ENCODE peak calls at places on chromosome 9, in six cellular contexts. One of them, this sample, is unnamed.
A peak's percentile ranks its signal among the peaks of the same experiment; 100 is the strongest.

GRCh38 chr9:137064027-137064879 is 6.1 kb downstream of the SAPCD2 start:
- DNase-seq in naive thymus-derived CD4-positive, alpha-beta T cell: peak; percentile 67
- DNase-seq in cardiac muscle cell: peak; percentile 58
- DNase-seq in upper lobe of right lung: peak; percentile 87
- DNase-seq in A549: no peak
- DNase-seq in brain microvascular endothelial cell: no peak
- DNase-seq in this sample: peak; percentile 80

GRCh38 chr9:4297151-4297794 is 2.6 kb downstream of the GLIS3 start:
- DNase-seq in upper lobe of right lung: peak; percentile 86
- DNase-seq in naive thymus-derived CD4-positive, alpha-beta T cell: peak; percentile 29
- DNase-seq in A549: peak; percentile 87
- DNase-seq in cardiac muscle cell: peak; percentile 90
- DNase-seq in brain microvascular endothelial cell: peak; percentile 88
- DNase-seq in this sample: peak; percentile 48

GRCh38 chr9:16899611-16900010 is 29.1 kb upstream of the BNC2 start:
- DNase-seq in cardiac muscle cell: no peak
- DNase-seq in naive thymus-derived CD4-positive, alpha-beta T cell: no peak
- DNase-seq in upper lobe of right lung: no peak
- DNase-seq in A549: no peak
- DNase-seq in brain microvascular endothelial cell: peak; percentile 21
- DNase-seq in this sample: no peak

GRCh38 chr9:71680189-71680983 is 87.9 kb downstream of the CEMIP2 start:
- DNase-seq in brain microvascular endothelial cell: peak; percentile 40
- DNase-seq in A549: peak; percentile 21
- DNase-seq in cardiac muscle cell: peak; percentile 54
- DNase-seq in naive thymus-derived CD4-positive, alpha-beta T cell: no peak
- DNase-seq in upper lobe of right lung: no peak
- DNase-seq in this sample: no peak

GRCh38 chr9:119114681-119115080 is 254.6 kb downstream of the BRINP1 start:
- DNase-seq in brain microvascular endothelial cell: no peak
- DNase-seq in A549: no peak
- DNase-seq in upper lobe of right lung: no peak
- DNase-seq in cardiac muscle cell: no peak
- DNase-seq in naive thymus-derived CD4-positive, alpha-beta T cell: no peak
- DNase-seq in this sample: no peak

GRCh38 chr9:132243156-132244074 is 81.6 kb downstream of the NTNG2 start:
- DNase-seq in cardiac muscle cell: no peak
- DNase-seq in brain microvascular endothelial cell: no peak
- DNase-seq in naive thymus-derived CD4-positive, alpha-beta T cell: no peak
- DNase-seq in upper lobe of right lung: peak; percentile 60
- DNase-seq in A549: no peak
- DNase-seq in this sample: no peak

GRCh38 chr9:79976501-79977444 is 405.0 kb downstream of the TLE4 start:
- DNase-seq in cardiac muscle cell: no peak
- DNase-seq in brain microvascular endothelial cell: no peak
- DNase-seq in upper lobe of right lung: no peak
- DNase-seq in naive thymus-derived CD4-positive, alpha-beta T cell: no peak
- DNase-seq in A549: no peak
- DNase-seq in this sample: peak; percentile 26

GRCh38 chr9:83355024-83355444 is 183.2 kb downstream of the FRMD3 start:
- DNase-seq in cardiac muscle cell: peak; percentile 87
- DNase-seq in upper lobe of right lung: no peak
- DNase-seq in brain microvascular endothelial cell: no peak
- DNase-seq in A549: no peak
- DNase-seq in naive thymus-derived CD4-positive, alpha-beta T cell: no peak
- DNase-seq in this sample: no peak

GRCh38 chr9:18253950-18254349 is 220.0 kb upstream of the ADAMTSL1 start:
- DNase-seq in A549: no peak
- DNase-seq in brain microvascular endothelial cell: no peak
- DNase-seq in naive thymus-derived CD4-positive, alpha-beta T cell: no peak
- DNase-seq in cardiac muscle cell: no peak
- DNase-seq in upper lobe of right lung: no peak
- DNase-seq in this sample: no peak

GRCh38 chr9:137972355-137972987 is 94.9 kb downstream of the CACNA1B start:
- DNase-seq in cardiac muscle cell: no peak
- DNase-seq in A549: no peak
- DNase-seq in naive thymus-derived CD4-positive, alpha-beta T cell: no peak
- DNase-seq in upper lobe of right lung: peak; percentile 40
- DNase-seq in brain microvascular endothelial cell: no peak
- DNase-seq in this sample: no peak

GRCh38 chr9:38527507-38527906 is 92.9 kb downstream of the ANKRD18A start:
- DNase-seq in brain microvascular endothelial cell: peak; percentile 9
- DNase-seq in naive thymus-derived CD4-positive, alpha-beta T cell: no peak
- DNase-seq in cardiac muscle cell: no peak
- DNase-seq in A549: no peak
- DNase-seq in upper lobe of right lung: no peak
- DNase-seq in this sample: peak; percentile 72

GRCh38 chr9:72443855-72444254 is 77.6 kb upstream of the TMC1 start:
- DNase-seq in A549: peak; percentile 38
- DNase-seq in brain microvascular endothelial cell: no peak
- DNase-seq in upper lobe of right lung: no peak
- DNase-seq in naive thymus-derived CD4-positive, alpha-beta T cell: no peak
- DNase-seq in cardiac muscle cell: no peak
- DNase-seq in this sample: no peak

GRCh38 chr9:93677061-93677571 is 100.7 kb downstream of the PHF2 start:
- DNase-seq in cardiac muscle cell: no peak
- DNase-seq in brain microvascular endothelial cell: no peak
- DNase-seq in upper lobe of right lung: peak; percentile 48
- DNase-seq in naive thymus-derived CD4-positive, alpha-beta T cell: no peak
- DNase-seq in A549: no peak
- DNase-seq in this sample: no peak

GRCh38 chr9:92735907-92736600 is 28.6 kb downstream of the BICD2 start:
- DNase-seq in brain microvascular endothelial cell: no peak
- DNase-seq in naive thymus-derived CD4-positive, alpha-beta T cell: no peak
- DNase-seq in cardiac muscle cell: no peak
- DNase-seq in upper lobe of right lung: no peak
- DNase-seq in A549: no peak
- DNase-seq in this sample: no peak

GRCh38 chr9:89007568-89007967 is 16.3 kb downstream of the S1PR3 start:
- DNase-seq in naive thymus-derived CD4-positive, alpha-beta T cell: no peak
- DNase-seq in A549: no peak
- DNase-seq in brain microvascular endothelial cell: no peak
- DNase-seq in cardiac muscle cell: no peak
- DNase-seq in upper lobe of right lung: no peak
- DNase-seq in this sample: no peak

GRCh38 chr9:91071185-91071990 is 269.8 kb downstream of the SYK start:
- DNase-seq in naive thymus-derived CD4-positive, alpha-beta T cell: no peak
- DNase-seq in cardiac muscle cell: peak; percentile 65
- DNase-seq in brain microvascular endothelial cell: peak; percentile 96
- DNase-seq in upper lobe of right lung: no peak
- DNase-seq in A549: no peak
- DNase-seq in this sample: no peak

GRCh38 chr9:109907400-109907799 is 127.4 kb downstream of the PALM2AKAP2 start:
- DNase-seq in naive thymus-derived CD4-positive, alpha-beta T cell: no peak
- DNase-seq in brain microvascular endothelial cell: no peak
- DNase-seq in upper lobe of right lung: no peak
- DNase-seq in cardiac muscle cell: peak; percentile 66
- DNase-seq in A549: no peak
- DNase-seq in this sample: no peak

GRCh38 chr9:14730367-14730958 is 7.9 kb upstream of the CER1 start:
- DNase-seq in naive thymus-derived CD4-positive, alpha-beta T cell: no peak
- DNase-seq in A549: no peak
- DNase-seq in cardiac muscle cell: no peak
- DNase-seq in upper lobe of right lung: no peak
- DNase-seq in brain microvascular endothelial cell: no peak
- DNase-seq in this sample: no peak

GRCh38 chr9:95102001-95102433 is 215.5 kb downstream of the FANCC start:
- DNase-seq in cardiac muscle cell: no peak
- DNase-seq in A549: no peak
- DNase-seq in naive thymus-derived CD4-positive, alpha-beta T cell: no peak
- DNase-seq in brain microvascular endothelial cell: no peak
- DNase-seq in upper lobe of right lung: no peak
- DNase-seq in this sample: no peak

GRCh38 chr9:82447343-82447742 is 458.8 kb downstream of the SPATA31D1 start:
- DNase-seq in upper lobe of right lung: no peak
- DNase-seq in brain microvascular endothelial cell: no peak
- DNase-seq in cardiac muscle cell: no peak
- DNase-seq in naive thymus-derived CD4-positive, alpha-beta T cell: no peak
- DNase-seq in A549: no peak
- DNase-seq in this sample: no peak

GRCh38 chr9:15936316-15936869 is 383.6 kb downstream of the CCDC171 start:
- DNase-seq in upper lobe of right lung: no peak
- DNase-seq in A549: no peak
- DNase-seq in cardiac muscle cell: peak; percentile 59
- DNase-seq in brain microvascular endothelial cell: peak; percentile 47
- DNase-seq in naive thymus-derived CD4-positive, alpha-beta T cell: no peak
- DNase-seq in this sample: no peak

GRCh38 chr9:75914936-75915335 is 24.5 kb downstream of the PCSK5 start:
- DNase-seq in cardiac muscle cell: no peak
- DNase-seq in naive thymus-derived CD4-positive, alpha-beta T cell: no peak
- DNase-seq in A549: no peak
- DNase-seq in upper lobe of right lung: no peak
- DNase-seq in brain microvascular endothelial cell: no peak
- DNase-seq in this sample: no peak

GRCh38 chr9:75911390-75911789 is 20.9 kb downstream of the PCSK5 start:
- DNase-seq in cardiac muscle cell: no peak
- DNase-seq in A549: no peak
- DNase-seq in upper lobe of right lung: no peak
- DNase-seq in naive thymus-derived CD4-positive, alpha-beta T cell: no peak
- DNase-seq in brain microvascular endothelial cell: no peak
- DNase-seq in this sample: no peak

GRCh38 chr9:75914002-75914401 is 23.5 kb downstream of the PCSK5 start:
- DNase-seq in cardiac muscle cell: no peak
- DNase-seq in upper lobe of right lung: no peak
- DNase-seq in brain microvascular endothelial cell: no peak
- DNase-seq in A549: no peak
- DNase-seq in naive thymus-derived CD4-positive, alpha-beta T cell: no peak
- DNase-seq in this sample: no peak

GRCh38 chr9:75910716-75911115 is 20.2 kb downstream of the PCSK5 start:
- DNase-seq in naive thymus-derived CD4-positive, alpha-beta T cell: no peak
- DNase-seq in upper lobe of right lung: no peak
- DNase-seq in cardiac muscle cell: no peak
- DNase-seq in brain microvascular endothelial cell: no peak
- DNase-seq in A549: no peak
- DNase-seq in this sample: no peak

DNA sequence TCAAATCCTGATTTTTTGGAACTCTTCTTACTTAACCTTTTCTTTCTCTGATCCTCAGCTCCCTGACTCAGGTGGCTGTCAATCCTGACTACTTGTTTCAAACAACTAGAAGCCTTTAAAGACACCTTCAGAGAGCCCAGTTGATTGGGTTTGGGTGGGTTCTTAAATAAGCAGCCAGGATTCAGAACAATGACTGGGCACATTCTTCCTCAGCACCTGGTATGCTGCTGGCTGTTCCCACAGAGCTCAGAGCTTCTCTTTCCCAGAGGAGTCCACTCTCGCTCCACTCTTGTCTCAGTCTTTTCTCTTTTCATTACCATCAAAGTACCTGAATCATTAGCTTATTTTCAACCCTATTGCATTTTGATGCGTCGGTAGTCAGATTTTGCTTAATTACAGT is 22.5 kb downstream of the PCSK5 start:
- DNase-seq in upper lobe of right lung: no peak
- DNase-seq in brain microvascular endothelial cell: no peak
- DNase-seq in naive thymus-derived CD4-positive, alpha-beta T cell: no peak
- DNase-seq in cardiac muscle cell: no peak
- DNase-seq in A549: no peak
- DNase-seq in this sample: no peak
- H3K4me3 ChIP-seq in upper lobe of right lung: no peak overlapping the region
- H3K4me3 ChIP-seq in brain microvascular endothelial cell: no peak overlapping the region
- H3K4me3 ChIP-seq in naive thymus-derived CD4-positive, alpha-beta T cell: no peak overlapping the region
- H3K4me3 ChIP-seq in cardiac muscle cell: no peak overlapping the region
- H3K4me3 ChIP-seq in A549: no peak overlapping the region
- H3K4me3 ChIP-seq in this sample: no peak overlapping the region

DNA sequence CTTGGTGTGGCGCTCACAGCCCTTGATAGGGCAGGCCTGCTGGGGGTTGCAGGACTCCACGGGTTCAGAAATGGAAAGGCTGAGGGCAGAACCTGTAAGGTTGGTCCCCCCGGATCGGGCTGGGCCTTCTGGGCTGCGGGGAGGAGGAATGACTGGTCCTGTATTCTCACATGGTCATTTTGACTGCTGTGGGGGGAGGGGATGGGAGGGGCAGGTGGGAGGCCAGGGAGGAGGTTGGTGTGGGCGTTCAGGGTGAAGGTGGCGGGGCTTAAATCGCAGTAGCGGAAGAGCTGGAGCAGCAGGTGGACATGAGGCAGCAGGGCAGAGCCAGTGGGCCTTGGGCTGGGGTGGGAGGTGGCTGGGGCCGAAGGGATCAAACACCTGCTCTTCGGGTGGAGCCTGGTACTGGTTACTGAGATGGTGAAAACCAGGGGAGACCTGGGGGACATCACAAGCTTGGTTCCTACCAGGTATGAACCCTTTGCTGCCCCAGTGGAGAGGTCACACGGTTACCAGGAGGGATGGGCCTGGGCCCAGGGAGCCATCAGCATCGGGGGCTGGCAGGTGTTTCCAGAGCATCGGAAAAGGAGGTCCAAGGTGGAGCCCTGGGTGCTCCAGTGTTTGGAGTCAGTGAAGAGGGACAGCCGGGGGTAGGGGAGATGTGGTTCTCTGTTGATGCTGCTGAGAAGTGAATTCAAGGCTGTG is 1.8 kb downstream of the MRPS2 start:
- DNase-seq in naive thymus-derived CD4-positive, alpha-beta T cell: no peak
- DNase-seq in upper lobe of right lung: peak; percentile 59
- DNase-seq in cardiac muscle cell: no peak
- DNase-seq in brain microvascular endothelial cell: no peak
- DNase-seq in A549: no peak
- DNase-seq in this sample: no peak
- H3K4me3 ChIP-seq in naive thymus-derived CD4-positive, alpha-beta T cell: no peak overlapping the region
- H3K4me3 ChIP-seq in upper lobe of right lung: no peak overlapping the region
- H3K4me3 ChIP-seq in cardiac muscle cell: no peak overlapping the region
- H3K4me3 ChIP-seq in brain microvascular endothelial cell: no peak overlapping the region
- H3K4me3 ChIP-seq in A549: peak overlapping the region; percentile 100
- H3K4me3 ChIP-seq in this sample: no peak overlapping the region

GRCh38 chr9:31347082-31347617 is 1037.3 kb upstream of the ACO1 start:
- DNase-seq in A549: no peak
- DNase-seq in naive thymus-derived CD4-positive, alpha-beta T cell: peak; percentile 58
- DNase-seq in cardiac muscle cell: peak; percentile 75
- DNase-seq in brain microvascular endothelial cell: peak; percentile 6
- DNase-seq in upper lobe of right lung: no peak
- DNase-seq in this sample: no peak
- H3K4me3 ChIP-seq in A549: no peak overlapping the region
- H3K4me3 ChIP-seq in naive thymus-derived CD4-positive, alpha-beta T cell: peak overlapping the region; percentile 36
- H3K4me3 ChIP-seq in cardiac muscle cell: no peak overlapping the region
- H3K4me3 ChIP-seq in brain microvascular endothelial cell: peak overlapping the region; percentile 6
- H3K4me3 ChIP-seq in upper lobe of right lung: peak overlapping the region; percentile 23
- H3K4me3 ChIP-seq in this sample: no peak overlapping the region

GRCh38 chr9:131097259-131097947 is 1.1 kb downstream of the AIF1L start:
- DNase-seq in brain microvascular endothelial cell: no peak
- DNase-seq in naive thymus-derived CD4-positive, alpha-beta T cell: no peak
- DNase-seq in cardiac muscle cell: no peak
- DNase-seq in upper lobe of right lung: no peak
- DNase-seq in A549: no peak
- DNase-seq in this sample: no peak

GRCh38 chr9:131099088-131099611 is 2.8 kb downstream of the AIF1L start:
- DNase-seq in cardiac muscle cell: no peak
- DNase-seq in brain microvascular endothelial cell: no peak
- DNase-seq in upper lobe of right lung: no peak
- DNase-seq in A549: no peak
- DNase-seq in naive thymus-derived CD4-positive, alpha-beta T cell: no peak
- DNase-seq in this sample: no peak

GRCh38 chr9:131098391-131099087 is 2.2 kb downstream of the AIF1L start:
- DNase-seq in brain microvascular endothelial cell: no peak
- DNase-seq in cardiac muscle cell: no peak
- DNase-seq in naive thymus-derived CD4-positive, alpha-beta T cell: no peak
- DNase-seq in A549: no peak
- DNase-seq in upper lobe of right lung: no peak
- DNase-seq in this sample: no peak

GRCh38 chr9:131096490-131097258 is at the start of gene AIF1L:
- DNase-seq in naive thymus-derived CD4-positive, alpha-beta T cell: peak; percentile 11
- DNase-seq in brain microvascular endothelial cell: no peak
- DNase-seq in upper lobe of right lung: peak; percentile 73
- DNase-seq in A549: peak; percentile 41
- DNase-seq in cardiac muscle cell: no peak
- DNase-seq in this sample: peak; percentile 3

GRCh38 chr9:131097948-131098278 is 1.6 kb downstream of the AIF1L start:
- DNase-seq in cardiac muscle cell: no peak
- DNase-seq in brain microvascular endothelial cell: no peak
- DNase-seq in A549: no peak
- DNase-seq in naive thymus-derived CD4-positive, alpha-beta T cell: no peak
- DNase-seq in upper lobe of right lung: no peak
- DNase-seq in this sample: no peak
- H3K4me3 ChIP-seq in cardiac muscle cell: no peak overlapping the region
- H3K4me3 ChIP-seq in brain microvascular endothelial cell: no peak overlapping the region
- H3K4me3 ChIP-seq in A549: no peak overlapping the region
- H3K4me3 ChIP-seq in naive thymus-derived CD4-positive, alpha-beta T cell: no peak overlapping the region
- H3K4me3 ChIP-seq in upper lobe of right lung: no peak overlapping the region
- H3K4me3 ChIP-seq in this sample: no peak overlapping the region

This sample was measured in HAP-1.